ENCODE peak calls at places on chromosomes 5 and 9, in eight cellular contexts. P is psoas muscle; Z is naive thymus-derived CD4-positive, alpha-beta T cell; C is CD8-positive, alpha-beta memory T cell; Y is mucosa of descending colon; S is HAP-1; K is spleen; U is IMR-90. T is an unnamed sample. For H3K36me3, the result is how much of the 10 kb centered on the place peaks cover.

GRCh38 chr5:110951373-110951791 is 120.1 kb upstream of the TSLP start:
- DNase-seq in U (no peak), C (no peak), P (no peak), K (no peak), Z (no peak), Y (no peak), S (no peak), T (no peak)

GRCh38 chr5:169632946-169633345 is 4.1 kb upstream of the DOCK2 start:
- DNase-seq in Y (no peak), U (no peak), C (no peak), K (no peak), Z (no peak), S (no peak), P (no peak), T (peak)

GRCh38 chr5:72281764-72282499 is 38.1 kb downstream of the MRPS27 start:
- DNase-seq in S (no peak), Y (no peak), P (no peak), C (no peak), U (peak), Z (no peak), K (no peak), T (no peak)

GRCh38 chr9:121774715-121775613 is 123.5 kb downstream of the DAB2IP start:
- DNase-seq in P (no peak), K (no peak), S (no peak), Z (no peak), C (no peak), U (no peak), Y (peak), T (no peak)

GRCh38 chr9:89923174-89923573 is 318.4 kb downstream of the GADD45G start:
- DNase-seq in C (no peak), S (no peak), Z (no peak), Y (no peak), U (no peak), K (no peak), P (no peak), T (no peak)

GRCh38 chr5:171463844-171464191 is 44.4 kb downstream of the FGF18 start:
- DNase-seq in C (no peak), U (no peak), K (no peak), Z (no peak), S (no peak), P (no peak), Y (no peak), T (no peak)

GRCh38 chr9:69273162-69273561 is 51.9 kb upstream of the ENTREP1 start:
- DNase-seq in S (no peak), C (no peak), U (no peak), P (no peak), K (no peak), Z (no peak), Y (no peak), T (no peak)

GRCh38 chr9:131709741-131710499 is 30.0 kb downstream of the RAPGEF1 start:
- DNase-seq in S (peak), U (peak), C (no peak), K (no peak), Y (no peak), P (peak), Z (peak), T (no peak)

GRCh38 chr9:34636791-34637355 is 714 bp downstream of the SIGMAR1 start:
- DNase-seq in Z (no peak), K (no peak), U (peak), C (no peak), S (no peak), Y (no peak), P (no peak), T (no peak)

GRCh38 chr5:179697993-179698934 is 503 bp upstream of the CANX start:
- DNase-seq in P (peak), Z (peak), Y (peak), S (peak), C (peak), U (peak), K (peak), T (peak)
- H3K36me3 ChIP-seq in P (under half), Z (under half), Y (under half), S (under half), C (under half), U (under half), K (under half), T (under half)

GRCh38 chr9:33460854-33461253 is 12.9 kb downstream of the NOL6 start:
- DNase-seq in K (no peak), U (no peak), C (no peak), P (no peak), S (no peak), Y (no peak), Z (no peak), T (no peak)
- H3K36me3 ChIP-seq in K (half or more), U (half or more), C (under half), P (under half), S (half or more), Y (under half), Z (half or more), T (under half)

GRCh38 chr9:137270929-137271695 is 6.4 kb upstream of the TOR4A start:
- DNase-seq in Y (no peak), K (peak), Z (peak), S (no peak), U (no peak), C (peak), P (no peak), T (no peak)
- H3K36me3 ChIP-seq in Y (under half), K (half or more), Z (half or more), S (under half), U (under half), C (under half), P (under half), T (under half)

GRCh38 chr9:136088939-136089696 is 6.0 kb downstream of the NACC2 start:
- DNase-seq in P (peak), Z (no peak), U (no peak), S (no peak), Y (no peak), C (no peak), K (peak), T (no peak)
- H3K36me3 ChIP-seq in P (under half), Z (under half), U (under half), S (under half), Y (under half), C (under half), K (under half), T (under half)